ENCODE peak calls at places on chromosomes 4 and X, in four cellular contexts. One of them, this sample, is unnamed.

GRCh38 chrX:2446815-2447214 is 54.0 kb downstream of the DHRSX start:
- DNase-seq in mammary epithelial cell: no peak
- DNase-seq in mucosa of gallbladder: no peak
- DNase-seq in H9: no peak
- DNase-seq in this sample: no peak

GRCh38 chr4:60195256-60195655 is 1004.9 kb upstream of the ADGRL3 start:
- DNase-seq in mammary epithelial cell: no peak
- DNase-seq in mucosa of gallbladder: no peak
- DNase-seq in H9: no peak
- DNase-seq in this sample: no peak

GRCh38 chr4:156983366-156983765 is 11.8 kb upstream of the PDGFC start:
- DNase-seq in mammary epithelial cell: no peak
- DNase-seq in mucosa of gallbladder: no peak
- DNase-seq in H9: no peak
- DNase-seq in this sample: no peak

GRCh38 chrX:68945603-68946228 is 116.9 kb downstream of the EFNB1 start:
- DNase-seq in mammary epithelial cell: no peak
- DNase-seq in mucosa of gallbladder: peak
- DNase-seq in H9: peak
- DNase-seq in this sample: no peak

GRCh38 chr4:78776729-78777555 is 792 bp downstream of the BMP2K start:
- DNase-seq in mammary epithelial cell: peak
- DNase-seq in mucosa of gallbladder: peak
- DNase-seq in H9: peak
- DNase-seq in this sample: peak

GRCh38 chr4:96170198-96170597 is 330.3 kb downstream of the PDHA2 start:
- DNase-seq in mammary epithelial cell: no peak
- DNase-seq in mucosa of gallbladder: no peak
- DNase-seq in H9: peak
- DNase-seq in this sample: no peak

GRCh38 chr4:43277003-43277402 is 384.5 kb downstream of the GRXCR1 start:
- DNase-seq in mammary epithelial cell: peak
- DNase-seq in mucosa of gallbladder: no peak
- DNase-seq in H9: no peak
- DNase-seq in this sample: no peak

GRCh38 chr4:8289151-8289750 is 19.7 kb downstream of the HTRA3 start:
- DNase-seq in mammary epithelial cell: no peak
- DNase-seq in mucosa of gallbladder: no peak
- DNase-seq in H9: no peak
- DNase-seq in this sample: no peak

GRCh38 chrX:3713225-3713936 is at the start of gene PRKX:
- DNase-seq in mammary epithelial cell: peak
- DNase-seq in mucosa of gallbladder: peak
- DNase-seq in H9: peak
- DNase-seq in this sample: peak

GRCh38 chrX:146615807-146616206 is 193.8 kb upstream of the CXorf51B start:
- DNase-seq in mammary epithelial cell: no peak
- DNase-seq in mucosa of gallbladder: no peak
- DNase-seq in H9: no peak
- DNase-seq in this sample: no peak

GRCh38 chr4:153520871-153521329 is 54.7 kb downstream of the TMEM131L start:
- DNase-seq in mammary epithelial cell: no peak
- DNase-seq in mucosa of gallbladder: no peak
- DNase-seq in H9: no peak
- DNase-seq in this sample: no peak

GRCh38 chr4:126687655-126688358 is 945.0 kb upstream of the INTU start:
- DNase-seq in mammary epithelial cell: no peak
- DNase-seq in mucosa of gallbladder: no peak
- DNase-seq in H9: no peak
- DNase-seq in this sample: no peak

GRCh38 chrX:100636321-100636991 is at the start of gene TSPAN6:
- DNase-seq in mammary epithelial cell: peak
- DNase-seq in mucosa of gallbladder: peak
- DNase-seq in H9: peak
- DNase-seq in this sample: peak

GRCh38 chr4:57086324-57086723 is 23.9 kb downstream of the IGFBP7 start:
- DNase-seq in mammary epithelial cell: no peak
- DNase-seq in mucosa of gallbladder: no peak
- DNase-seq in H9: no peak
- DNase-seq in this sample: no peak

GRCh38 chr4:155759372-155760252 is 791 bp downstream of the GUCY1B1 start:
- DNase-seq in mammary epithelial cell: peak
- DNase-seq in mucosa of gallbladder: peak
- DNase-seq in H9: peak
- DNase-seq in this sample: peak

GRCh38 chr4:181959121-181959520 is 284.1 kb upstream of the TENM3 start:
- DNase-seq in mammary epithelial cell: peak
- DNase-seq in mucosa of gallbladder: no peak
- DNase-seq in H9: no peak
- DNase-seq in this sample: no peak

GRCh38 chr4:33940281-33940680 is 2304.0 kb downstream of the ARAP2 start:
- DNase-seq in mammary epithelial cell: no peak
- DNase-seq in mucosa of gallbladder: no peak
- DNase-seq in H9: no peak
- DNase-seq in this sample: no peak

GRCh38 chr4:83219344-83219990 is 65.1 kb downstream of the COQ2 start:
- DNase-seq in mammary epithelial cell: peak
- DNase-seq in mucosa of gallbladder: no peak
- DNase-seq in H9: no peak
- DNase-seq in this sample: no peak

GRCh38 chr4:123398151-123398802 is 1.7 kb downstream of the SPRY1 start:
- DNase-seq in mammary epithelial cell: peak
- DNase-seq in mucosa of gallbladder: peak
- DNase-seq in H9: peak
- DNase-seq in this sample: peak

GRCh38 chr4:15006416-15007024 is 4.2 kb downstream of the CPEB2 start:
- DNase-seq in mammary epithelial cell: peak
- DNase-seq in mucosa of gallbladder: no peak
- DNase-seq in H9: no peak
- DNase-seq in this sample: no peak

GRCh38 chr4:13994016-13994415 is 366.5 kb upstream of the BOD1L1 start:
- DNase-seq in mammary epithelial cell: no peak
- DNase-seq in mucosa of gallbladder: no peak
- DNase-seq in H9: no peak
- DNase-seq in this sample: no peak

GRCh38 chr4:150164055-150164454 is 85.8 kb downstream of the DCLK2 start:
- DNase-seq in mammary epithelial cell: no peak
- DNase-seq in mucosa of gallbladder: no peak
- DNase-seq in H9: no peak
- DNase-seq in this sample: no peak

GRCh38 chrX:12370444-12371089 is 232.3 kb downstream of the FRMPD4 start:
- DNase-seq in mammary epithelial cell: no peak
- DNase-seq in mucosa of gallbladder: peak
- DNase-seq in H9: no peak
- DNase-seq in this sample: no peak

GRCh38 chr4:124060261-124060918 is 652.1 kb downstream of the ANKRD50 start:
- DNase-seq in mammary epithelial cell: peak
- DNase-seq in mucosa of gallbladder: peak
- DNase-seq in H9: no peak
- DNase-seq in this sample: peak

GRCh38 chr4:67437974-67438713 is 107.2 kb downstream of the CENPC start:
- DNase-seq in mammary epithelial cell: peak
- DNase-seq in mucosa of gallbladder: no peak
- DNase-seq in H9: no peak
- DNase-seq in this sample: peak

GRCh38 chr4:34766935-34767859 is 1477.1 kb downstream of the ARAP2 start:
- DNase-seq in mammary epithelial cell: no peak
- DNase-seq in mucosa of gallbladder: no peak
- DNase-seq in H9: no peak
- DNase-seq in this sample: no peak

GRCh38 chr4:100312615-100313355 is 122.5 kb upstream of the DDIT4L start:
- DNase-seq in mammary epithelial cell: no peak
- DNase-seq in mucosa of gallbladder: no peak
- DNase-seq in H9: no peak
- DNase-seq in this sample: no peak

GRCh38 chr4:162461952-162462351 is 298.2 kb upstream of the FSTL5 start:
- DNase-seq in mammary epithelial cell: no peak
- DNase-seq in mucosa of gallbladder: no peak
- DNase-seq in H9: no peak
- DNase-seq in this sample: no peak

GRCh38 chr4:139816856-139817255 is 151.2 kb downstream of the MGST2 start:
- DNase-seq in mammary epithelial cell: no peak
- DNase-seq in mucosa of gallbladder: no peak
- DNase-seq in H9: no peak
- DNase-seq in this sample: no peak

GRCh38 chr4:74293558-74293957 is 14.7 kb upstream of the EPGN start:
- DNase-seq in mammary epithelial cell: peak
- DNase-seq in mucosa of gallbladder: no peak
- DNase-seq in H9: no peak
- DNase-seq in this sample: no peak

GRCh38 chr4:1402021-1402515 is 4.2 kb downstream of the NKX1-1 start:
- DNase-seq in mammary epithelial cell: no peak
- DNase-seq in mucosa of gallbladder: no peak
- DNase-seq in H9: peak
- DNase-seq in this sample: peak